ENCODE peak calls at places on chromosomes 5 and 9, in six cellular contexts. One of them, this sample, is unnamed.

GRCh38 chr5:33313150-33313549 is 127.6 kb upstream of the TARS1 start:
- DNase-seq in Panc1: peak
- DNase-seq in D341Med: no peak
- DNase-seq in posterior cingulate gyrus: no peak
- DNase-seq in activated T-helper 1 cell treated with Interleukin-2 at 50 U/mL for 16 hours: no peak
- DNase-seq in fibroblast of mammary gland: peak
- DNase-seq in this sample: no peak

GRCh38 chr9:109745335-109746283 is 34.4 kb upstream of the PALM2AKAP2 start:
- DNase-seq in Panc1: no peak
- DNase-seq in D341Med: no peak
- DNase-seq in posterior cingulate gyrus: peak
- DNase-seq in activated T-helper 1 cell treated with Interleukin-2 at 50 U/mL for 16 hours: no peak
- DNase-seq in fibroblast of mammary gland: peak
- DNase-seq in this sample: no peak

GRCh38 chr5:37533851-37534250 is 154.7 kb downstream of the WDR70 start:
- DNase-seq in Panc1: no peak
- DNase-seq in D341Med: no peak
- DNase-seq in posterior cingulate gyrus: no peak
- DNase-seq in activated T-helper 1 cell treated with Interleukin-2 at 50 U/mL for 16 hours: no peak
- DNase-seq in fibroblast of mammary gland: peak
- DNase-seq in this sample: no peak

GRCh38 chr9:122001491-122002201 is 91.5 kb downstream of the TTLL11 start:
- DNase-seq in Panc1: no peak
- DNase-seq in D341Med: no peak
- DNase-seq in posterior cingulate gyrus: no peak
- DNase-seq in activated T-helper 1 cell treated with Interleukin-2 at 50 U/mL for 16 hours: no peak
- DNase-seq in fibroblast of mammary gland: no peak
- DNase-seq in this sample: no peak

GRCh38 chr5:55982957-55983381 is 11.8 kb downstream of the IL6ST start:
- DNase-seq in Panc1: no peak
- DNase-seq in D341Med: no peak
- DNase-seq in posterior cingulate gyrus: no peak
- DNase-seq in activated T-helper 1 cell treated with Interleukin-2 at 50 U/mL for 16 hours: no peak
- DNase-seq in fibroblast of mammary gland: peak
- DNase-seq in this sample: no peak

GRCh38 chr5:116663081-116663480 is 88.5 kb upstream of the SEMA6A start:
- DNase-seq in Panc1: no peak
- DNase-seq in D341Med: no peak
- DNase-seq in posterior cingulate gyrus: no peak
- DNase-seq in activated T-helper 1 cell treated with Interleukin-2 at 50 U/mL for 16 hours: no peak
- DNase-seq in fibroblast of mammary gland: no peak
- DNase-seq in this sample: no peak

GRCh38 chr9:93447642-93448041 is 3.8 kb upstream of the FAM120A start:
- DNase-seq in Panc1: no peak
- DNase-seq in D341Med: no peak
- DNase-seq in posterior cingulate gyrus: no peak
- DNase-seq in activated T-helper 1 cell treated with Interleukin-2 at 50 U/mL for 16 hours: no peak
- DNase-seq in fibroblast of mammary gland: no peak
- DNase-seq in this sample: no peak

GRCh38 chr5:135033026-135033861 is 784 bp downstream of the PITX1 start:
- DNase-seq in Panc1: no peak
- DNase-seq in D341Med: peak
- DNase-seq in posterior cingulate gyrus: no peak
- DNase-seq in activated T-helper 1 cell treated with Interleukin-2 at 50 U/mL for 16 hours: no peak
- DNase-seq in fibroblast of mammary gland: peak
- DNase-seq in this sample: peak

GRCh38 chr5:143652104-143652700 is 159.8 kb upstream of the HMHB1 start:
- DNase-seq in Panc1: no peak
- DNase-seq in D341Med: no peak
- DNase-seq in posterior cingulate gyrus: no peak
- DNase-seq in activated T-helper 1 cell treated with Interleukin-2 at 50 U/mL for 16 hours: no peak
- DNase-seq in fibroblast of mammary gland: peak
- DNase-seq in this sample: no peak

GRCh38 chr5:119290161-119290569 is 65.7 kb upstream of the TNFAIP8 start:
- DNase-seq in Panc1: no peak
- DNase-seq in D341Med: no peak
- DNase-seq in posterior cingulate gyrus: no peak
- DNase-seq in activated T-helper 1 cell treated with Interleukin-2 at 50 U/mL for 16 hours: no peak
- DNase-seq in fibroblast of mammary gland: no peak
- DNase-seq in this sample: no peak

GRCh38 chr5:79111387-79111959 is at the start of gene BHMT:
- DNase-seq in Panc1: no peak
- DNase-seq in D341Med: no peak
- DNase-seq in posterior cingulate gyrus: no peak
- DNase-seq in activated T-helper 1 cell treated with Interleukin-2 at 50 U/mL for 16 hours: no peak
- DNase-seq in fibroblast of mammary gland: no peak
- DNase-seq in this sample: no peak

GRCh38 chr9:26078706-26079105 is 400.5 kb upstream of the TUSC1 start:
- DNase-seq in Panc1: no peak
- DNase-seq in D341Med: no peak
- DNase-seq in posterior cingulate gyrus: no peak
- DNase-seq in activated T-helper 1 cell treated with Interleukin-2 at 50 U/mL for 16 hours: no peak
- DNase-seq in fibroblast of mammary gland: no peak
- DNase-seq in this sample: no peak

GRCh38 chr5:143600396-143601075 is 197.1 kb upstream of the NR3C1 start:
- DNase-seq in Panc1: no peak
- DNase-seq in D341Med: no peak
- DNase-seq in posterior cingulate gyrus: no peak
- DNase-seq in activated T-helper 1 cell treated with Interleukin-2 at 50 U/mL for 16 hours: no peak
- DNase-seq in fibroblast of mammary gland: peak
- DNase-seq in this sample: peak

GRCh38 chr5:67957374-67957773 is 258.2 kb upstream of the PIK3R1 start:
- DNase-seq in Panc1: no peak
- DNase-seq in D341Med: no peak
- DNase-seq in posterior cingulate gyrus: no peak
- DNase-seq in activated T-helper 1 cell treated with Interleukin-2 at 50 U/mL for 16 hours: no peak
- DNase-seq in fibroblast of mammary gland: no peak
- DNase-seq in this sample: no peak

GRCh38 chr5:118125687-118126086 is 862.7 kb downstream of the DTWD2 start:
- DNase-seq in Panc1: no peak
- DNase-seq in D341Med: no peak
- DNase-seq in posterior cingulate gyrus: no peak
- DNase-seq in activated T-helper 1 cell treated with Interleukin-2 at 50 U/mL for 16 hours: no peak
- DNase-seq in fibroblast of mammary gland: no peak
- DNase-seq in this sample: no peak

GRCh38 chr5:124651663-124652513 is 94.6 kb downstream of the ZNF608 start:
- DNase-seq in Panc1: no peak
- DNase-seq in D341Med: peak
- DNase-seq in posterior cingulate gyrus: peak
- DNase-seq in activated T-helper 1 cell treated with Interleukin-2 at 50 U/mL for 16 hours: no peak
- DNase-seq in fibroblast of mammary gland: no peak
- DNase-seq in this sample: peak

GRCh38 chr5:15510092-15510491 is 10.1 kb downstream of the FBXL7 start:
- DNase-seq in Panc1: no peak
- DNase-seq in D341Med: no peak
- DNase-seq in posterior cingulate gyrus: no peak
- DNase-seq in activated T-helper 1 cell treated with Interleukin-2 at 50 U/mL for 16 hours: no peak
- DNase-seq in fibroblast of mammary gland: peak
- DNase-seq in this sample: no peak